ENCODE peak calls at places on chromosome 7, in four cellular contexts. E is Peyer's patch, N is cardiac muscle cell, M is spleen. Y is an unnamed sample.

GRCh38 chr7:17815318-17815717 is 125.0 kb downstream of the SNX13 start:
- DNase-seq in E (no peak), N (no peak), M (no peak), Y (no peak)

GRCh38 chr7:48244902-48245301 is 73.6 kb downstream of the ABCA13 start:
- DNase-seq in E (no peak), N (no peak), M (no peak), Y (peak; percentile 83)

GRCh38 chr7:80294321-80294720 is 159.7 kb downstream of the GNAI1 start:
- DNase-seq in E (no peak), N (no peak), M (no peak), Y (peak; percentile 38)

GRCh38 chr7:149734514-149735075 is 38.8 kb downstream of the ZNF467 start:
- DNase-seq in E (no peak), N (no peak), M (peak; percentile 69), Y (no peak)

GRCh38 chr7:157689269-157690057 is 352.7 kb downstream of the DNAJB6 start:
- DNase-seq in E (no peak), N (no peak), M (peak; percentile 67), Y (no peak)

GRCh38 chr7:121494531-121494930 is 98.4 kb upstream of the FAM3C start:
- DNase-seq in E (no peak), N (no peak), M (no peak), Y (no peak)

GRCh38 chr7:118794419-118794818 is 569.9 kb downstream of the ANKRD7 start:
- DNase-seq in E (no peak), N (no peak), M (no peak), Y (peak; percentile 1)

GRCh38 chr7:105713488-105714465 is 132.5 kb upstream of the EFCAB10 start:
- DNase-seq in E (no peak), N (no peak), M (no peak), Y (no peak)

GRCh38 chr7:46076527-46076926 is 155.5 kb upstream of the IGFBP3 start:
- DNase-seq in E (no peak), N (no peak), M (no peak), Y (no peak)

GRCh38 chr7:24738577-24738976 is 18.7 kb downstream of the GSDME start:
- DNase-seq in E (no peak), N (no peak), M (no peak), Y (no peak)

GRCh38 chr7:107966701-107967100 is 36.3 kb downstream of the LAMB1 start:
- DNase-seq in E (no peak), N (peak; percentile 74), M (no peak), Y (peak; percentile 93)

GRCh38 chr7:55895021-55895420 is 7.8 kb downstream of the ZNF713 start:
- DNase-seq in E (no peak), N (no peak), M (no peak), Y (no peak)

GRCh38 chr7:22052221-22052639 is 106.5 kb upstream of the CDCA7L start:
- DNase-seq in E (no peak), N (no peak), M (no peak), Y (no peak)

GRCh38 chr7:116511552-116512523 is 12.3 kb downstream of the CAV2 start:
- DNase-seq in E (peak; percentile 38), N (no peak), M (no peak), Y (no peak)

GRCh38 chr7:107138696-107139420 is 29.9 kb upstream of the HBP1 start:
- DNase-seq in E (no peak), N (no peak), M (no peak), Y (no peak)

GRCh38 chr7:134943785-134944400 is 42.4 kb upstream of the AGBL3 start:
- DNase-seq in E (no peak), N (peak; percentile 8), M (no peak), Y (no peak)

GRCh38 chr7:137443616-137444015 is 100.1 kb upstream of the PTN start:
- DNase-seq in E (no peak), N (no peak), M (no peak), Y (peak; percentile 63)

GRCh38 chr7:71298378-71298777 is 166.4 kb downstream of the GALNT17 start:
- DNase-seq in E (no peak), N (no peak), M (no peak), Y (no peak)

GRCh38 chr7:106080307-106080987 is 31.7 kb downstream of the SYPL1 start:
- DNase-seq in E (no peak), N (no peak), M (no peak), Y (no peak)

GRCh38 chr7:116242759-116243158 is 32.4 kb downstream of the TES start:
- DNase-seq in E (no peak), N (no peak), M (no peak), Y (no peak)

GRCh38 chr7:91367812-91368578 is 103.8 kb downstream of the FZD1 start:
- DNase-seq in E (no peak), N (no peak), M (no peak), Y (no peak)

GRCh38 chr7:127287133-127287532 is 34.4 kb upstream of the GRM8 start:
- DNase-seq in E (no peak), N (no peak), M (no peak), Y (no peak)

GRCh38 chr7:52712938-52713337 is 322.5 kb upstream of the POM121L12 start:
- DNase-seq in E (no peak), N (no peak), M (no peak), Y (no peak)

GRCh38 chr7:105664816-105665525 is 83.7 kb upstream of the EFCAB10 start:
- DNase-seq in E (no peak), N (no peak), M (no peak), Y (peak; percentile 68)

GRCh38 chr7:157520249-157520648 is 183.4 kb downstream of the DNAJB6 start:
- DNase-seq in E (no peak), N (no peak), M (peak; percentile 52), Y (no peak)

GRCh38 chr7:132066776-132067175 is 509.5 kb downstream of the PLXNA4 start:
- DNase-seq in E (no peak), N (no peak), M (no peak), Y (peak; percentile 43)

GRCh38 chr7:148979827-148980226 is 48.5 kb downstream of the PDIA4 start:
- DNase-seq in E (no peak), N (no peak), M (peak; percentile 23), Y (no peak)

GRCh38 chr7:134851141-134851540 is 71.7 kb downstream of the CALD1 start:
- DNase-seq in E (no peak), N (no peak), M (no peak), Y (no peak)

GRCh38 chr7:127650842-127651555 is 995 bp upstream of the SND1 start:
- DNase-seq in E (no peak), N (no peak), M (peak; percentile 81), Y (no peak)

GRCh38 chr7:79319369-79319768 is 134.1 kb downstream of the MAGI2 start:
- DNase-seq in E (no peak), N (no peak), M (no peak), Y (no peak)

GRCh38 chr7:65722361-65722792 is 150.5 kb upstream of the VKORC1L1 start:
- DNase-seq in E (peak; percentile 62), N (peak; percentile 62), M (peak; percentile 80), Y (no peak)

GRCh38 chr7:6023974-6024435 is 7.2 kb upstream of the ANKRD61 start:
- DNase-seq in E (no peak), N (no peak), M (no peak), Y (no peak)
- H3K27ac ChIP-seq in E (peak overlapping the region; percentile 68), N (peak overlapping the region; percentile 34), M (no peak overlapping the region), Y (no peak overlapping the region)

GRCh38 chr7:20778063-20778721 is 8.5 kb downstream of the SP8 start:
- DNase-seq in E (no peak), N (peak; percentile 86), M (peak; percentile 76), Y (no peak)

GRCh38 chr7:20776214-20776875 is 10.3 kb downstream of the SP8 start:
- DNase-seq in E (no peak), N (no peak), M (no peak), Y (no peak)

GRCh38 chr7:20777377-20778062 is 9.2 kb downstream of the SP8 start:
- DNase-seq in E (no peak), N (no peak), M (no peak), Y (no peak)

GRCh38 chr7:20779041-20779440 is 7.6 kb downstream of the SP8 start:
- DNase-seq in E (no peak), N (no peak), M (no peak), Y (no peak)

DNA sequence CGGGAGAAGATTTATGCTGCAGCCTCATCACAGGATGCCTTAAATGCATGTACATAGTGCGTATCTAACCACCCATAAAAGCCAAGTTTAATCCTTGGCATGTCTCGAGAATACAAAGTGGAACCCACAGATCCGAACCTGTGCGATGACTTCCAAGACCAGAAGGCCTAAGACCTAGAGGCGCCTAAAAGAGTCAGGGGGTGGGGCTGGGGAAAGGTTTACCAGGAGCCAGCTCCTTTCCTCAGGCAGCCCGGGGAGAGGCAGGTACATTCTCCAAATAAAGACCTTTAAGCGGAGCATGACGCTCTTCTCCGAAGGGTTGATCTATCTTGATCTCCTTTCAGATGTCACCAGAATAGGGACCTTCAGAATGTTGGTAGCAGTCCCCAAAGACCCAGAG is 9.7 kb downstream of the SP8 start:
- DNase-seq in E (no peak), N (no peak), M (no peak), Y (no peak)
- H3K27me3 ChIP-seq in E (no peaks in the 10 kb centered on the region), N (peaks cover 83% of the 10 kb centered on the region), M (peaks cover 100% of the 10 kb centered on the region), Y (peaks cover 62% of the 10 kb centered on the region)

DNA sequence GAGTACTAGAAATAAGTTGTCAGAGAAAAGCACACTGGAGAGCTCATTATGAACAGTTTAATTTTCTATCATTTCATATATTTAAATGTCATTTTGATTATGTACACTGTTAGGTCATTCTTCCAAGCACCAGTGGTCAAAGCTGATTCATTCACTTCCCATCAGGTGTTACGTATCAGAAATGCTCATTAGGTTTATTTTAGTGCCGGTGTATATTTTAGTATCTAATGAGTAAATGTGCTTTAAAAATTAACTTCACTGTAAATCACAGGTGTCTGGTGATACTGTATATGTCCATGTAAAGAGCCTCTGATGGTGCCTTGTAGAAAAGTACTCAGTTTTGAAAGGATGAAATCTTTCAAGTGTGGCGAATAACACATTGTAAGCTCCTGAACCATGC is 3.5 kb downstream of the DMTF1 start:
- DNase-seq in E (no peak), N (no peak), M (no peak), Y (no peak)
- H3K27ac ChIP-seq in E (no peak overlapping the region), N (no peak overlapping the region), M (no peak overlapping the region), Y (peak overlapping the region; percentile 6)

GRCh38 chr7:8441602-8442294 is 8.3 kb downstream of the NXPH1 start:
- DNase-seq in E (no peak), N (no peak), M (no peak), Y (no peak)

GRCh38 chr7:8443871-8444756 is 10.7 kb downstream of the NXPH1 start:
- DNase-seq in E (no peak), N (peak; percentile 69), M (peak; percentile 39), Y (no peak)

GRCh38 chr7:8442295-8442813 is 8.9 kb downstream of the NXPH1 start:
- DNase-seq in E (no peak), N (no peak), M (peak; percentile 59), Y (no peak)

GRCh38 chr7:8441106-8441590 is 7.7 kb downstream of the NXPH1 start:
- DNase-seq in E (no peak), N (no peak), M (no peak), Y (no peak)

DNA sequence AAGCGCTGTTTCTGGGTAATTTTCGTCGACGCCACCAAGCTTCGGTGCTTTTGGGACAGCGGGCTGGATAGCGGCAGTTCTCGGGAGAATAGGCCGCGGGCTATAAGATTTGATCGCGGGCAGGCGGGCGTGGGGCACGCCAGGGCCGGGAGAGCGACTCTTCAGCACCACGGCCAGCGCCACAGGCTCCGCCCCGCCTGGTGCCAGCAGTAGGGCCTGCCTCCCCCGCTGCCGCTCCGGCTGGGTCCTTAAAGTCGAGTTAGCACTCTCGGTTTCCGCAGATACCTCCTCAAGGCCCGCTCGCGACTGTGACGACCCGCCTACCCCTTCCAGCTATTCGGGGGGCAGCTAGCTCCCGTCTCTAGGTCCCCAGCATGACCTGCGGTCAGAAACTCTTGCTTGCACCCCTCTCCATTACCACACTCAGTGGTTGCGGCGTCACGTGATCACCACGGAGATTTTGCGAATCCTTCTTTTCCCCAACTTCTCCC is 9.4 kb downstream of the NXPH1 start:
- DNase-seq in E (no peak), N (peak; percentile 95), M (peak; percentile 75), Y (peak; percentile 5)
- H3K27me3 ChIP-seq in E (no peaks in the 10 kb centered on the region), N (peaks cover 84% of the 10 kb centered on the region), M (peaks cover 92% of the 10 kb centered on the region), Y (peaks cover 17% of the 10 kb centered on the region)